ENCODE peak calls at places on chromosomes 13 and 19, in four cellular contexts. H, P, O and Q are unnamed samples.

GRCh38 chr13:46492946-46493345 is 60.0 kb upstream of the LRCH1 start:
- DNase-seq in H (no peak), P (no peak), O (peak; percentile 11), Q (no peak)

GRCh38 chr13:79282976-79283375 is 123.1 kb downstream of the RBM26 start:
- DNase-seq in H (no peak), P (no peak), O (peak; percentile 24), Q (no peak)

GRCh38 chr13:28329395-28330158 is 165.4 kb downstream of the FLT1 start:
- DNase-seq in H (no peak), P (no peak), O (no peak), Q (no peak)

GRCh38 chr19:34345934-34346333 is 19.1 kb upstream of the GPI start:
- DNase-seq in H (peak; percentile 60), P (peak; percentile 43), O (peak; percentile 71), Q (peak; percentile 70)

GRCh38 chr19:29491995-29492577 is 33.7 kb upstream of the VSTM2B start:
- DNase-seq in H (no peak), P (no peak), O (no peak), Q (no peak)

GRCh38 chr13:89393758-89394157 is 1722.6 kb downstream of the SLITRK5 start:
- DNase-seq in H (no peak), P (no peak), O (no peak), Q (no peak)

GRCh38 chr13:32548837-32549236 is 10.2 kb upstream of the N4BP2L2 start:
- DNase-seq in H (no peak), P (no peak), O (no peak), Q (no peak)

GRCh38 chr13:31706105-31706504 is 33.2 kb upstream of the RXFP2 start:
- DNase-seq in H (no peak), P (no peak), O (no peak), Q (no peak)

GRCh38 chr13:41622545-41623429 is 165.4 kb downstream of the RGCC start:
- DNase-seq in H (no peak), P (no peak), O (peak; percentile 11), Q (no peak)

GRCh38 chr13:111005808-111006494 is 91.1 kb upstream of the ANKRD10 start:
- DNase-seq in H (no peak), P (no peak), O (no peak), Q (no peak)

GRCh38 chr13:94464771-94465170 is 14.7 kb downstream of the DCT start:
- DNase-seq in H (peak; percentile 23), P (peak; percentile 51), O (no peak), Q (no peak)

GRCh38 chr19:7748171-7748570 is 837 bp upstream of the CD209 start:
- DNase-seq in H (no peak), P (no peak), O (no peak), Q (no peak)

GRCh38 chr13:99403458-99403971 is 96.3 kb upstream of the GPR183 start:
- DNase-seq in H (no peak), P (no peak), O (peak; percentile 67), Q (no peak)

GRCh38 chr13:95298971-95299627 is 2.2 kb downstream of the ABCC4 start:
- DNase-seq in H (no peak), P (no peak), O (no peak), Q (no peak)

GRCh38 chr13:95924389-95924994 is 128.7 kb downstream of the UGGT2 start:
- DNase-seq in H (no peak), P (no peak), O (no peak), Q (no peak)

GRCh38 chr13:112785419-112785856 is 95.6 kb downstream of the ATP11A start:
- DNase-seq in H (no peak), P (no peak), O (no peak), Q (no peak)

GRCh38 chr13:30257433-30258099 is 49.8 kb downstream of the KATNAL1 start:
- DNase-seq in H (no peak), P (no peak), O (no peak), Q (no peak)

GRCh38 chr19:58356236-58356970 is 3.1 kb upstream of the A1BG start:
- DNase-seq in H (peak; percentile 27), P (peak; percentile 14), O (peak; percentile 84), Q (peak; percentile 31)

GRCh38 chr13:112740502-112741131 is 50.8 kb downstream of the ATP11A start:
- DNase-seq in H (no peak), P (no peak), O (no peak), Q (no peak)

GRCh38 chr13:105341758-105342157 is 1193.7 kb downstream of the EFNB2 start:
- DNase-seq in H (no peak), P (no peak), O (no peak), Q (no peak)

GRCh38 chr19:45448887-45449299 is 18.9 kb upstream of the FOSB start:
- DNase-seq in H (no peak), P (no peak), O (no peak), Q (no peak)

GRCh38 chr13:113091891-113092775 is 13.5 kb upstream of the F7 start:
- DNase-seq in H (no peak), P (no peak), O (no peak), Q (no peak)

GRCh38 chr13:43846496-43846895 is 33.0 kb downstream of the CCDC122 start:
- DNase-seq in H (no peak), P (no peak), O (no peak), Q (no peak)

GRCh38 chr19:6738726-6739389 is 622 bp upstream of the TRIP10 start:
- DNase-seq in H (no peak), P (no peak), O (peak; percentile 44), Q (peak; percentile 39)

GRCh38 chr19:53019684-53020083 is 6.0 kb downstream of the ERVV-1 start:
- DNase-seq in H (no peak), P (no peak), O (peak; percentile 5), Q (no peak)

GRCh38 chr19:33407716-33408115 is 34.2 kb downstream of the CEBPG start:
- DNase-seq in H (no peak), P (no peak), O (no peak), Q (no peak)

GRCh38 chr19:952680-953500 is 27.1 kb downstream of the ARID3A start:
- DNase-seq in H (no peak), P (no peak), O (peak; percentile 25), Q (no peak)

GRCh38 chr13:48258002-48258401 is 25.0 kb downstream of the ITM2B start:
- DNase-seq in H (no peak), P (no peak), O (no peak), Q (no peak)

GRCh38 chr13:75870397-75870801 is 234.3 kb downstream of the LMO7 start:
- DNase-seq in H (peak; percentile 4), P (no peak), O (no peak), Q (no peak)

GRCh38 chr19:55173717-55174409 is 6.2 kb downstream of the SYT5 start:
- DNase-seq in H (no peak), P (no peak), O (no peak), Q (no peak)

GRCh38 chr13:32001392-32001768 is 30.2 kb upstream of the FRY start:
- DNase-seq in H (no peak), P (no peak), O (peak; percentile 55), Q (no peak)

GRCh38 chr13:24630851-24631341 is 49.3 kb upstream of the ATP12A start:
- DNase-seq in H (no peak), P (no peak), O (no peak), Q (no peak)